ENCODE peak calls at places on chromosomes 12 and 14, in four cellular contexts. Q is HepG2, J is H1, I is K562. H is an unnamed sample.

GRCh38 chr12:90653051-90653450 is 301.9 kb downstream of the CCER1 start:
- DNase-seq in Q (no peak), J (no peak), I (no peak), H (no peak)

GRCh38 chr14:25516838-25517237 is 466.9 kb upstream of the STXBP6 start:
- DNase-seq in Q (no peak), J (peak), I (no peak), H (no peak)

GRCh38 chr12:49129332-49130150 is 1.7 kb downstream of the TUBA1B start:
- DNase-seq in Q (no peak), J (no peak), I (no peak), H (no peak)

GRCh38 chr12:64696065-64696741 is 63.0 kb downstream of the GNS start:
- DNase-seq in Q (peak), J (no peak), I (peak), H (no peak)

GRCh38 chr12:53870122-53870521 is 68.5 kb upstream of the HOXC13 start:
- DNase-seq in Q (no peak), J (no peak), I (no peak), H (no peak)

GRCh38 chr14:100776681-100777365 is 49.1 kb upstream of the MEG3 start:
- DNase-seq in Q (no peak), J (no peak), I (no peak), H (no peak)

GRCh38 chr12:33825986-33826602 is 196.2 kb upstream of the ALG10 start:
- DNase-seq in Q (no peak), J (no peak), I (no peak), H (no peak)

GRCh38 chr12:40691913-40692616 is at the start of gene CNTN1:
- DNase-seq in Q (no peak), J (peak), I (peak), H (peak)

GRCh38 chr12:67939611-67940010 is 49.6 kb upstream of the IFNG-AS1 start:
- DNase-seq in Q (no peak), J (no peak), I (no peak), H (no peak)

GRCh38 chr14:91545946-91546716 is 36.0 kb upstream of the PPP4R3A start:
- DNase-seq in Q (no peak), J (no peak), I (no peak), H (no peak)

GRCh38 chr12:4133636-4134433 is 139.7 kb upstream of the CCND2 start:
- DNase-seq in Q (no peak), J (peak), I (no peak), H (no peak)
- H3K27ac ChIP-seq in Q (no peak), J (peak), I (no peak), H (no peak)

GRCh38 chr12:42468853-42469252 is 120.7 kb downstream of the PRICKLE1 start:
- DNase-seq in Q (no peak), J (no peak), I (no peak), H (no peak)
- TF ChIP-seq FOSL1 in Q (no peak), J (no peak), I (no peak), H (no peak)

DNA sequence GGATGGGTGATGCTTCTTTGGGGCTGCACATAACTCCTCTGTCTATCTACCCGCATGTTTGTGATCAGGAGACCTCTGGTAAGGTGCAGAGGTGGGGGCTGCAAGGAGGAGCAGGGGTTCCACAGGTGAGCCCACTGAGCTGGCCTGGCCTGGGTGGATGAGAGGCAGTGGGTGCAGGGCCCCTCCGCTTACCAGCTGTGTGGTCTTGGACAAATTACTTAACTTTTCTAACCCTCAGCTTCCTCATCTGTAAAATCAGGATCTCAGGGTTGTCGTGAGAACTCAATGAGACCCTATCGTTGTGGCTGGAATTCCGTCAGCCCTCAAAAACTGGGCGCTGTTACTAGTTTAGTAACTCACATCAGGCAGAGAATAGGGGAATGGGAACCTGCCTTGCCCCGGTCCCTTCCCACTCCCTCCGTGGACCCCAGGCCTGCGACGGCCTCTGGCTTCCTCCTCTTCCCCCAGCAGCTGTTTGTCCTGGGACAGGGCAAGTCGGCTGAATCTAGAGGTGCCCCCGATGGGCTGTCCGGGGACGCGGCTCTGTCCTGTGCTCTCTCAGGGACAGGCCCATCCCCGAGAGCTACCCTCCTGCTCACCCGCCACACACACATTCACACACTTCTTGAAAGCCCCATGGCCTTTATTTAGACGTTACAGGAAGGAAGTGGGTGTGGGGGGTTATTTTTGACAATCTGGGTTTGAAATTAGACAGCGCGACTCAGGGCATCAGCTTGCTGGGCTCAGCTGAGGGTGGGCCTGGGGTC is 7.6 kb downstream of the PTPN6 start:
- DNase-seq in Q (no peak), J (no peak), I (no peak), H (no peak)
- H3K27ac ChIP-seq in Q (no peak), J (no peak), I (no peak), H (no peak)

GRCh38 chr12:98635657-98636323 is 8.8 kb downstream of the IKBIP start:
- DNase-seq in Q (peak), J (no peak), I (no peak), H (peak)
- TF ChIP-seq FOSL1 in Q (no peak), J (no peak), I (no peak), H (peak)

DNA sequence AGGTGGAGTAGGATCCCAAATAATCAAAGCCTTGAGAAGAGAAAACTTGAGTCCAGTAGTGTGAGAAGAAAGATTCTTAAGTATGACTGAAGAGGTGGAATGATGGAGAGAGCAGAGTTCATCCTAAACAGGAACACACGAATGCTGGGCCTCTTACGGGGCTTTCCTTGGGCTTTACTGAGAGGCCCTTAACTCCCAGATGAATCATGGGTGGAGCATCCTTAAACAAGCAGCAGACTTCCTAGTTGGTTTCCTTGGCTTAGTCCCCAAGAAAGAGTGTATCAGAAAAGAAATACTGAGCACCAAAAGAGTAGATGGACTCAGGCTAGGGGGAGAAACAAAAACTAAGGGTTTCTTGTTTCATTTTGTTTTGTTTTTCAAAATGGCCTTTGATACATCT is 132.5 kb downstream of the GPR135 start:
- DNase-seq in Q (no peak), J (no peak), I (no peak), H (no peak)
- H3K27ac ChIP-seq in Q (no peak), J (no peak), I (no peak), H (no peak)

GRCh38 chr12:6868211-6869048 is 1.1 kb downstream of the TPI1 start:
- DNase-seq in Q (no peak), J (peak), I (peak), H (no peak)

GRCh38 chr12:6866920-6867406 is 368 bp upstream of the TPI1 start:
- DNase-seq in Q (no peak), J (peak), I (no peak), H (no peak)

GRCh38 chr12:6867407-6868210 is at the start of gene TPI1:
- DNase-seq in Q (peak), J (peak), I (peak), H (no peak)

GRCh38 chr12:6863586-6864321 is 3.6 kb upstream of the TPI1 start:
- DNase-seq in Q (no peak), J (no peak), I (no peak), H (no peak)

DNA sequence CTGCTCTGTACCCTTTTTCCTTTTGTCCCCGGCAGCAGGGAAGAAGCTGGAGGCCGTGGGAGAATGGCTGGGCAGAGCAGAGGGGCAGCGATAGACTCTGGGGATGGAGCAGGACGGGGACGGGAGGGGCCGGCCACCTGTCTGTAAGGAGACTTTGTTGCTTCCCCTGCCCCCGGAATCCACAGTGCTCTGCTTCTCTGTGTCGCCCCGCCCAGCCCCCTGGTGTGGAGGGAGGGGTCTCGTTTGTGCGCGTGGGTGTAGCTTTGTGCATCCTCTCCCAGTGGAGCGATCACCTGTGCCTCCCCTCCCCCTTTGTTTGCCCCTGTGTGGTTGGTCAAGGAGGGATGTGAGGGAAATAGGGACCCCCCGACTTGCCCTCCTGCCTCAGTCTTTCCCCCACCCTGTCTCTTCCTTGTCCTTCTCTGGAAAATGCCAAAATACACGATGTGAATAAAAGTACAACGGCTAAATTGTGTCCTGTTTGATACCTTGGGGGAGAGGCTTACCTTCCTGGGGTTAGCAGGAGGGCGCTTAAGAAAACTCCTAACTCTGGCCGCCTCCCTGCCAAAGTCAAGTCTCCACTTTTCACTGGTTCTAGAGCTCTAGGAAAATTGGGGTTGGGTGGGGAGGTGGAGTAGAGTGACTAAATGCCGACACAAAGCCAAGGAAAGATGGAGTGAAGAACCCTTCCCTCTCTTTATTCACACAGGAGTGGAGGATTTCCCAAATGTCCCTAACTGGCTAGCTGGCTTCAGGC is 990 bp upstream of the TPI1 start:
- DNase-seq in Q (no peak), J (peak), I (peak), H (no peak)
- TF ChIP-seq FOSL1 in Q (no peak), J (no peak), I (no peak), H (no peak)

GRCh38 chr14:31939934-31940333 is 137.2 kb upstream of the ARHGAP5 start:
- DNase-seq in Q (no peak), J (no peak), I (no peak), H (no peak)

GRCh38 chr14:31935406-31935805 is 141.7 kb upstream of the ARHGAP5 start:
- DNase-seq in Q (peak), J (no peak), I (peak), H (no peak)

GRCh38 chr14:31934767-31935266 is 142.3 kb upstream of the ARHGAP5 start:
- DNase-seq in Q (peak), J (no peak), I (peak), H (peak)

GRCh38 chr14:31936100-31936499 is 141.0 kb upstream of the ARHGAP5 start:
- DNase-seq in Q (peak), J (no peak), I (no peak), H (no peak)

GRCh38 chr14:31937730-31938346 is 139.3 kb upstream of the ARHGAP5 start:
- DNase-seq in Q (peak), J (no peak), I (peak), H (peak)
- H3K27ac ChIP-seq in Q (no peak), J (no peak), I (peak), H (no peak)

DNA sequence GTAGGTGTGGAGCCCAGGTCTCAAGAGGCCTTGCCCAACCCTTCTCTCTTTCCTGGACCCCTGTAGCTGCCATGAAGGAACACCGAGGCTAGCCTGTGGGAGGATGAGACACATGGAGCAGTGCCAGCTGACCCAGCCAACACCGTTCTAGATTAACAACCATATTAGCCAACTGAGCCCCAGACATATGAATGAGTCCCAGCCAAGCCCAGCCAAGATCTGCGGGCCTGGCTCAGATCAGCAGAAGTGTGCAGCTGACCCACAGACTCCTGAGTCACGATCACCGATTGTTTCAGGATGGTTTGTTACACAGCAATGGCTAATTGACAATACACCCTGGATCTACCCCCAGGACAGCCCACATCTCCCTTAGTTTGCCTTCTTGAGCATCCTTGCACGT is 82.1 kb downstream of the NTF3 start:
- DNase-seq in Q (no peak), J (peak), I (no peak), H (no peak)
- TF ChIP-seq FOSL1 in Q (no peak), J (no peak), I (no peak), H (no peak)

GRCh38 chr14:61531741-61532505 is 163.4 kb upstream of the HIF1A start:
- DNase-seq in Q (no peak), J (no peak), I (no peak), H (no peak)
- H3K27ac ChIP-seq in Q (no peak), J (no peak), I (no peak), H (no peak)

GRCh38 chr14:58464652-58465051 is 37.1 kb downstream of the KIAA0586 start:
- DNase-seq in Q (no peak), J (no peak), I (no peak), H (no peak)
- TF ChIP-seq FOSL1 in Q (no peak), J (no peak), I (no peak), H (no peak)